ENCODE peak calls at places on chromosomes 3 and 15, in five cellular contexts. E is H9, T is pancreas, H is heart left ventricle, V is Peyer's patch. P is an unnamed sample. For H3K9me3, the result is how much of the 10 kb centered on the place peaks cover.

GRCh38 chr3:127730171-127730570 is 57.4 kb downstream of the ABTB1 start:
- DNase-seq in E (no peak), T (no peak), H (no peak), V (peak), P (no peak)

GRCh38 chr3:34807611-34808010 is 831.7 kb upstream of the ARPP21 start:
- DNase-seq in E (no peak), T (no peak), H (no peak), V (no peak), P (no peak)

GRCh38 chr15:76190070-76190564 is 121.2 kb downstream of the ETFA start:
- DNase-seq in E (no peak), T (no peak), H (no peak), V (no peak), P (no peak)

GRCh38 chr3:5645311-5646029 is 458.0 kb downstream of the EDEM1 start:
- DNase-seq in E (no peak), T (no peak), H (no peak), V (no peak), P (no peak)

GRCh38 chr3:138118863-138119766 is 3.7 kb upstream of the DZIP1L start:
- DNase-seq in E (peak), T (peak), H (no peak), V (peak), P (peak)

GRCh38 chr15:64344651-64345262 is 11.2 kb downstream of the CSNK1G1 start:
- DNase-seq in E (no peak), T (no peak), H (no peak), V (no peak), P (no peak)

GRCh38 chr3:141444586-141445285 is 42.1 kb upstream of the RASA2 start:
- DNase-seq in E (no peak), T (no peak), H (no peak), V (no peak), P (no peak)

GRCh38 chr15:33051528-33051927 is 143.0 kb downstream of the FMN1 start:
- DNase-seq in E (no peak), T (no peak), H (no peak), V (no peak), P (no peak)

GRCh38 chr3:44511238-44511567 is 33.7 kb upstream of the ZNF445 start:
- DNase-seq in E (no peak), T (no peak), H (no peak), V (no peak), P (no peak)

GRCh38 chr3:163327086-163327485 is 1751.2 kb downstream of the SI start:
- DNase-seq in E (no peak), T (no peak), H (no peak), V (no peak), P (no peak)

GRCh38 chr15:65333441-65333820 is 29.0 kb downstream of the RNU5B-1 start:
- DNase-seq in E (no peak), T (no peak), H (no peak), V (no peak), P (no peak)

GRCh38 chr3:53342353-53342752 is 5.0 kb downstream of the DCP1A start:
- DNase-seq in E (no peak), T (peak), H (no peak), V (no peak), P (no peak)

GRCh38 chr15:78811825-78812183 is 540 bp upstream of the ADAMTS7 start:
- DNase-seq in E (no peak), T (no peak), H (no peak), V (no peak), P (no peak)

GRCh38 chr3:140859592-140860336 is 81.9 kb upstream of the SLC25A36 start:
- DNase-seq in E (no peak), T (no peak), H (no peak), V (no peak), P (no peak)

GRCh38 chr3:190902292-190902691 is 39.8 kb upstream of the GMNC start:
- DNase-seq in E (no peak), T (no peak), H (no peak), V (no peak), P (no peak)

GRCh38 chr15:49313650-49314049 is 109.4 kb upstream of the FGF7 start:
- DNase-seq in E (no peak), T (no peak), H (no peak), V (no peak), P (no peak)

GRCh38 chr3:46163551-46163981 is 44.5 kb downstream of the CCR1 start:
- DNase-seq in E (no peak), T (no peak), H (no peak), V (no peak), P (no peak)

GRCh38 chr3:146277953-146278631 is 27.2 kb upstream of the PLSCR4 start:
- DNase-seq in E (no peak), T (no peak), H (no peak), V (no peak), P (no peak)

GRCh38 chr3:23916152-23916885 is 471 bp downstream of the NKIRAS1 start:
- DNase-seq in E (no peak), T (no peak), H (no peak), V (no peak), P (no peak)

GRCh38 chr3:148750296-148750695 is 52.6 kb downstream of the AGTR1 start:
- DNase-seq in E (no peak), T (no peak), H (no peak), V (no peak), P (no peak)

GRCh38 chr3:126558336-126559071 is at the start of gene C3orf22:
- DNase-seq in E (peak), T (no peak), H (peak), V (peak), P (no peak)

GRCh38 chr3:147775411-147775810 is 366.2 kb downstream of the ZIC1 start:
- DNase-seq in E (no peak), T (no peak), H (no peak), V (no peak), P (no peak)

GRCh38 chr3:139095803-139096466 is 51.2 kb upstream of the PRR23C start:
- DNase-seq in E (no peak), T (no peak), H (no peak), V (peak), P (no peak)

GRCh38 chr3:21778715-21779114 is 27.7 kb upstream of the ZNF385D start:
- DNase-seq in E (no peak), T (no peak), H (no peak), V (no peak), P (no peak)

GRCh38 chr15:44710236-44711088 is 661 bp downstream of the PATL2 start:
- DNase-seq in E (no peak), T (no peak), H (no peak), V (no peak), P (no peak)

GRCh38 chr15:35167675-35168074 is 82.6 kb upstream of the NANOGP8 start:
- DNase-seq in E (no peak), T (no peak), H (no peak), V (no peak), P (no peak)

GRCh38 chr15:38058596-38059075 is 124.2 kb downstream of the TMCO5A start:
- DNase-seq in E (peak), T (no peak), H (no peak), V (no peak), P (no peak)

GRCh38 chr3:49248828-49249227 is 28.2 kb downstream of the C3orf62 start:
- DNase-seq in E (no peak), T (no peak), H (no peak), V (no peak), P (no peak)

GRCh38 chr3:125165189-125165947 is 47.2 kb downstream of the SLC12A8 start:
- DNase-seq in E (peak), T (no peak), H (peak), V (no peak), P (no peak)

GRCh38 chr15:66293419-66294156 is at the start of gene DIS3L:
- DNase-seq in E (peak), T (peak), H (peak), V (peak), P (peak)

GRCh38 chr3:66816110-66816761 is 181.9 kb upstream of the KBTBD8 start:
- DNase-seq in E (no peak), T (no peak), H (no peak), V (no peak), P (no peak)

GRCh38 chr15:75695206-75695605 is 17.4 kb downstream of the CSPG4 start:
- DNase-seq in E (no peak), T (no peak), H (no peak), V (no peak), P (no peak)

GRCh38 chr3:77320514-77320913 is 280.6 kb downstream of the ROBO2 start:
- DNase-seq in E (no peak), T (no peak), H (no peak), V (no peak), P (no peak)

GRCh38 chr15:68204776-68205557 is at the start of gene CALML4:
- DNase-seq in E (no peak), T (peak), H (peak), V (peak), P (no peak)

GRCh38 chr15:48751595-48751994 is 59.3 kb downstream of the CEP152 start:
- DNase-seq in E (no peak), T (no peak), H (no peak), V (no peak), P (no peak)

GRCh38 chr3:58613236-58614132 is 36.3 kb upstream of the FAM107A start:
- DNase-seq in E (no peak), T (no peak), H (no peak), V (no peak), P (no peak)

GRCh38 chr15:59105839-59106238 is 893 bp downstream of the CCNB2 start:
- DNase-seq in E (no peak), T (no peak), H (no peak), V (no peak), P (no peak)
- TF ChIP-seq CTCF in E (no peak), T (no peak), H (no peak), V (peak), P (no peak)

GRCh38 chr15:92395176-92395521 is 1.5 kb downstream of the ST8SIA2 start:
- DNase-seq in E (no peak), T (no peak), H (no peak), V (no peak), P (no peak)
- H3K27ac ChIP-seq in E (no peak), T (no peak), H (no peak), V (no peak), P (no peak)

GRCh38 chr15:94336817-94337537 is 105.6 kb downstream of the MCTP2 start:
- DNase-seq in E (no peak), T (no peak), H (no peak), V (no peak), P (no peak)
- H3K9me3 ChIP-seq in E (under half), T (under half), H (under half), V (under half), P (under half)

GRCh38 chr3:156449712-156450574 is 105.0 kb downstream of the SSR3 start:
- DNase-seq in E (no peak), T (no peak), H (no peak), V (no peak), P (no peak)
- TF ChIP-seq CTCF in E (peak), T (no peak), H (peak), V (peak), P (peak)

GRCh38 chr3:132433121-132433520 is 15.8 kb downstream of the DNAJC13 start:
- DNase-seq in E (no peak), T (no peak), H (no peak), V (no peak), P (no peak)
- H3K27ac ChIP-seq in E (no peak), T (no peak), H (no peak), V (no peak), P (no peak)

DNA sequence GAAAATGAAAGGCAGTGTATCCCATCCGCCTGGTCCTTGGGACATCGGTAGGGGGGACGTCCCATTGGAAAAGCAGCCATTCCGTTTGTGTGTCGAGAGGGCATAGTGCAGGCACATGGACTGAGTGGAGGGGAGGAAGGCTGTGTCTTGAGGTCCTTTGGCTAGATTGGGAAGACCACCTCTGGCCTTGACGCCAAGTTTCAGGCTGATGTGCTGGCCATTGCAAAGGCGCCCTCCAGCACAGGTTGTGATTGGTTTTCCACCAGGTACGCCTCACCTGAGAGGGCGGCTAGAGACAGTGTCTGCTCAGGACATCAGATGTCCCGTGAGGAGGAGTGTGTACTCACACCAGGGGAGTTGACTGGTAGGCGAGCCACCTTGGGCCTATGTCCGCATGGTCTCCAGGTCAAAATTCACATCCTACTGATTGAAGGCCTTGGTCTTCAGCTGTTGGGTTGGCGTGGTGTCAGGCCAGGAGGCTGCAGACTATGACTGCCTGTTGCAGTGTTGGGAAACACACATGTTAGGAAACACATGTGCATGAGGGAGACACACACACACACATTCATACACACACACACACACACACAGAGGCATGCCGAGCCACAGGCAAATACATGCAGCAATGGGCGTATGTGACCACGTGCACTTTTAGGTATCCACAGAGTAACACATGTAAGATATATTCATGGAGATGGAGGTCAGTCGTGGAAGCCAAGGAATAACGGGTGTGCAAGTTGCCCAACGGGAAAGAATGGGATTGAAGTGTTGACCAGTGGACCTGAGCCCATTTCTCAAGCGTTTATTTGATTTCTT is 98.4 kb downstream of the SNRPN start:
- DNase-seq in E (peak), T (no peak), H (no peak), V (peak), P (no peak)
- H3K9me3 ChIP-seq in E (half or more), T (under half), H (half or more), V (half or more), P (half or more)

P was measured in CD8-positive, alpha-beta T cell.